ENCODE peak calls at places on chromosome 2, in eight cellular contexts. H is tibial nerve; U is chondrocyte; E is HS-5; D is stimulated activated CD8-positive, alpha-beta memory T cell treated with anti-CD3 and anti-CD28 coated beads, Interleukin-12 subunit alpha, Interleukin-12 subunit beta, amount 100 ng/mL, for 1 hour; Z is PC-3; F is DMS 273 treated with DMSO at 0.1 percent for 48 hours; Y is T-helper 2 cell. O is an unnamed sample.
A peak's percentile ranks its signal among the peaks of the same experiment; 100 is the strongest.

GRCh38 chr2:96531366-96531765 is 5.2 kb upstream of the ARID5A start:
- DNase-seq in E (no peak), H (no peak), Z (no peak), Y (no peak), U (no peak), D (no peak), F (no peak), O (no peak)

GRCh38 chr2:96933528-96933927 is 52.9 kb downstream of the FAM178B start:
- DNase-seq in Y (no peak), E (no peak), Z (no peak), F (peak; percentile 44), H (no peak), D (no peak), U (peak; percentile 37), O (no peak)

GRCh38 chr2:207812058-207812857 is 42.6 kb upstream of the FZD5 start:
- DNase-seq in E (no peak), H (no peak), D (no peak), Y (no peak), Z (no peak), F (no peak), U (no peak), O (no peak)

GRCh38 chr2:163554864-163555263 is 180.9 kb downstream of the FIGN start:
- DNase-seq in F (no peak), U (no peak), Z (no peak), H (no peak), E (peak; percentile 8), D (no peak), Y (no peak), O (no peak)

GRCh38 chr2:221570321-221571107 is 1.6 kb downstream of the EPHA4 start:
- DNase-seq in Y (peak; percentile 4), F (no peak), D (no peak), H (no peak), U (no peak), Z (peak; percentile 39), E (no peak), O (peak; percentile 27)

GRCh38 chr2:186848873-186849578 is at the start of gene ZSWIM2:
- DNase-seq in F (peak; percentile 77), H (peak; percentile 26), E (peak; percentile 83), Y (no peak), U (no peak), Z (no peak), D (no peak), O (peak; percentile 53)

GRCh38 chr2:58629720-58630119 is 388.6 kb upstream of the FANCL start:
- DNase-seq in H (no peak), F (no peak), D (no peak), Y (no peak), U (no peak), E (no peak), Z (no peak), O (no peak)

GRCh38 chr2:19667085-19667484 is 234.7 kb downstream of the TTC32 start:
- DNase-seq in Z (peak; percentile 75), E (peak; percentile 42), H (no peak), U (no peak), F (no peak), Y (no peak), D (no peak), O (no peak)

GRCh38 chr2:197994751-197995150 is 190.4 kb downstream of the PLCL1 start:
- DNase-seq in Y (no peak), H (no peak), F (no peak), E (no peak), D (no peak), U (no peak), Z (no peak), O (no peak)

GRCh38 chr2:30026091-30027055 is 105.0 kb upstream of the ALK start:
- DNase-seq in F (no peak), E (no peak), H (no peak), U (no peak), D (no peak), Z (peak; percentile 96), Y (no peak), O (peak; percentile 25)

GRCh38 chr2:57962861-57963260 is 83.7 kb upstream of the VRK2 start:
- DNase-seq in D (no peak), F (no peak), U (no peak), Z (no peak), Y (no peak), E (no peak), H (no peak), O (no peak)

GRCh38 chr2:237221443-237221842 is 135.8 kb downstream of the COPS8 start:
- DNase-seq in Y (no peak), Z (no peak), U (peak; percentile 53), D (no peak), F (no peak), H (no peak), E (no peak), O (no peak)

GRCh38 chr2:133434962-133435668 is 133.1 kb downstream of the NCKAP5 start:
- DNase-seq in U (no peak), Y (no peak), E (no peak), H (no peak), D (no peak), F (peak; percentile 51), Z (peak; percentile 65), O (peak; percentile 61)

GRCh38 chr2:70381821-70382220 is 80.0 kb upstream of the FAM136A start:
- DNase-seq in D (no peak), Y (no peak), U (no peak), E (no peak), F (no peak), Z (peak; percentile 59), H (no peak), O (no peak)

GRCh38 chr2:37713258-37713700 is 41.8 kb upstream of the CDC42EP3 start:
- DNase-seq in U (no peak), Y (no peak), Z (peak; percentile 71), H (no peak), F (no peak), E (peak; percentile 86), D (no peak), O (no peak)

GRCh38 chr2:211928186-211928585 is 610.4 kb downstream of the ERBB4 start:
- DNase-seq in H (no peak), F (no peak), Z (no peak), Y (no peak), E (no peak), U (no peak), D (no peak), O (no peak)

GRCh38 chr2:232879618-232880494 is 9.8 kb downstream of the SNORC start:
- DNase-seq in E (no peak), Y (no peak), F (no peak), D (no peak), Z (no peak), H (peak; percentile 6), U (no peak), O (no peak)

GRCh38 chr2:168434164-168434563 is 21.9 kb upstream of the CERS6 start:
- DNase-seq in E (no peak), D (no peak), H (no peak), F (no peak), U (no peak), Z (peak; percentile 12), Y (no peak), O (peak; percentile 25)

GRCh38 chr2:26702025-26702424 is 9.5 kb downstream of the KCNK3 start:
- DNase-seq in U (no peak), H (no peak), D (no peak), Z (no peak), F (no peak), E (no peak), Y (no peak), O (no peak)

GRCh38 chr2:62423235-62423634 is 82.8 kb downstream of the TMEM17 start:
- DNase-seq in F (no peak), Z (peak; percentile 43), E (no peak), U (no peak), Y (no peak), H (no peak), D (no peak), O (no peak)

GRCh38 chr2:219309278-219309677 is at the start of gene PTPRN:
- DNase-seq in D (no peak), U (no peak), H (no peak), Z (no peak), F (no peak), E (peak; percentile 36), Y (no peak), O (no peak)

GRCh38 chr2:150207979-150208378 is 279.5 kb downstream of the RND3 start:
- DNase-seq in Y (no peak), Z (no peak), F (peak; percentile 11), D (no peak), H (no peak), U (no peak), E (no peak), O (no peak)

GRCh38 chr2:181823405-181823804 is 68.1 kb upstream of the ITPRID2 start:
- DNase-seq in H (no peak), U (no peak), D (no peak), F (no peak), Z (no peak), E (no peak), Y (no peak), O (no peak)

GRCh38 chr2:127256381-127256780 is 36.3 kb upstream of the CYP27C1 start:
- DNase-seq in D (no peak), H (no peak), F (no peak), Y (no peak), Z (no peak), U (no peak), E (no peak), O (no peak)

GRCh38 chr2:221444106-221444505 is 128.0 kb downstream of the EPHA4 start:
- DNase-seq in H (no peak), D (no peak), Z (peak; percentile 77), F (no peak), Y (no peak), E (peak; percentile 71), U (no peak), O (peak; percentile 48)

GRCh38 chr2:181430406-181431199 is 26.6 kb upstream of the ITGA4 start:
- DNase-seq in Z (peak; percentile 52), E (no peak), H (no peak), Y (no peak), D (no peak), U (no peak), F (no peak), O (no peak)